ENCODE peak calls at places on chromosomes 16 and 17, in seven cellular contexts. One of them, this sample, is unnamed.
A peak's percentile ranks its signal among the peaks of the same experiment; 100 is the strongest.

GRCh38 chr17:75720656-75721462 is at the start of gene ITGB4:
- DNase-seq in cardiac fibroblast: no peak
- DNase-seq in epithelial cell of esophagus: peak; percentile 95
- DNase-seq in adrenal gland: no peak
- DNase-seq in K562: peak; percentile 67
- DNase-seq in choroid plexus epithelial cell: no peak
- DNase-seq in body of pancreas: peak; percentile 91
- DNase-seq in this sample: no peak

GRCh38 chr17:66996926-66997325 is 32.4 kb downstream of the CACNG4 start:
- DNase-seq in cardiac fibroblast: no peak
- DNase-seq in adrenal gland: no peak
- DNase-seq in body of pancreas: no peak
- DNase-seq in epithelial cell of esophagus: no peak
- DNase-seq in choroid plexus epithelial cell: no peak
- DNase-seq in K562: no peak
- DNase-seq in this sample: no peak

GRCh38 chr16:89633064-89633631 is 19.7 kb downstream of the DPEP1 start:
- DNase-seq in epithelial cell of esophagus: peak; percentile 77
- DNase-seq in cardiac fibroblast: peak; percentile 78
- DNase-seq in K562: no peak
- DNase-seq in body of pancreas: no peak
- DNase-seq in adrenal gland: no peak
- DNase-seq in choroid plexus epithelial cell: no peak
- DNase-seq in this sample: peak; percentile 51

GRCh38 chr16:49562228-49562627 is 188.6 kb downstream of the C16orf78 start:
- DNase-seq in cardiac fibroblast: no peak
- DNase-seq in body of pancreas: no peak
- DNase-seq in epithelial cell of esophagus: no peak
- DNase-seq in adrenal gland: no peak
- DNase-seq in choroid plexus epithelial cell: no peak
- DNase-seq in K562: no peak
- DNase-seq in this sample: no peak

GRCh38 chr16:11349599-11350276 is 4.5 kb downstream of the RMI2 start:
- DNase-seq in body of pancreas: peak; percentile 68
- DNase-seq in epithelial cell of esophagus: peak; percentile 71
- DNase-seq in adrenal gland: peak; percentile 82
- DNase-seq in K562: no peak
- DNase-seq in choroid plexus epithelial cell: no peak
- DNase-seq in cardiac fibroblast: peak; percentile 82
- DNase-seq in this sample: no peak

GRCh38 chr17:72361892-72362291 is 241.1 kb downstream of the SOX9 start:
- DNase-seq in body of pancreas: no peak
- DNase-seq in adrenal gland: no peak
- DNase-seq in K562: no peak
- DNase-seq in epithelial cell of esophagus: peak; percentile 90
- DNase-seq in choroid plexus epithelial cell: peak; percentile 39
- DNase-seq in cardiac fibroblast: peak; percentile 39
- DNase-seq in this sample: no peak

GRCh38 chr17:21532763-21533385 is 156.7 kb downstream of the KCNJ12 start:
- DNase-seq in K562: no peak
- DNase-seq in choroid plexus epithelial cell: no peak
- DNase-seq in cardiac fibroblast: no peak
- DNase-seq in adrenal gland: no peak
- DNase-seq in body of pancreas: no peak
- DNase-seq in epithelial cell of esophagus: no peak
- DNase-seq in this sample: no peak

GRCh38 chr17:40922239-40922638 is 15.2 kb downstream of the KRT23 start:
- DNase-seq in adrenal gland: peak; percentile 81
- DNase-seq in cardiac fibroblast: peak; percentile 89
- DNase-seq in choroid plexus epithelial cell: peak; percentile 89
- DNase-seq in epithelial cell of esophagus: peak; percentile 88
- DNase-seq in K562: no peak
- DNase-seq in body of pancreas: peak; percentile 55
- DNase-seq in this sample: peak; percentile 18

GRCh38 chr16:56933266-56933619 is 1.3 kb downstream of the HERPUD1 start:
- DNase-seq in choroid plexus epithelial cell: no peak
- DNase-seq in cardiac fibroblast: peak; percentile 44
- DNase-seq in adrenal gland: no peak
- DNase-seq in epithelial cell of esophagus: no peak
- DNase-seq in K562: no peak
- DNase-seq in body of pancreas: no peak
- DNase-seq in this sample: no peak

GRCh38 chr17:10733666-10734065 is 3.8 kb upstream of the TMEM220 start:
- DNase-seq in K562: no peak
- DNase-seq in body of pancreas: no peak
- DNase-seq in cardiac fibroblast: no peak
- DNase-seq in adrenal gland: no peak
- DNase-seq in choroid plexus epithelial cell: no peak
- DNase-seq in epithelial cell of esophagus: no peak
- DNase-seq in this sample: no peak

GRCh38 chr16:81831722-81832126 is 52.6 kb downstream of the PLCG2 start:
- DNase-seq in choroid plexus epithelial cell: no peak
- DNase-seq in K562: peak; percentile 38
- DNase-seq in epithelial cell of esophagus: no peak
- DNase-seq in adrenal gland: peak; percentile 38
- DNase-seq in body of pancreas: peak; percentile 62
- DNase-seq in cardiac fibroblast: no peak
- DNase-seq in this sample: no peak

GRCh38 chr16:11576427-11577289 is 10.1 kb downstream of the LITAF start:
- DNase-seq in choroid plexus epithelial cell: no peak
- DNase-seq in cardiac fibroblast: no peak
- DNase-seq in K562: no peak
- DNase-seq in adrenal gland: no peak
- DNase-seq in epithelial cell of esophagus: peak; percentile 81
- DNase-seq in body of pancreas: peak; percentile 51
- DNase-seq in this sample: no peak

GRCh38 chr17:60600490-60601431 is 768 bp downstream of the PPM1D start:
- DNase-seq in choroid plexus epithelial cell: peak; percentile 92
- DNase-seq in K562: peak; percentile 78
- DNase-seq in epithelial cell of esophagus: peak; percentile 91
- DNase-seq in body of pancreas: peak; percentile 88
- DNase-seq in cardiac fibroblast: peak; percentile 91
- DNase-seq in adrenal gland: peak; percentile 78
- DNase-seq in this sample: no peak

DNA sequence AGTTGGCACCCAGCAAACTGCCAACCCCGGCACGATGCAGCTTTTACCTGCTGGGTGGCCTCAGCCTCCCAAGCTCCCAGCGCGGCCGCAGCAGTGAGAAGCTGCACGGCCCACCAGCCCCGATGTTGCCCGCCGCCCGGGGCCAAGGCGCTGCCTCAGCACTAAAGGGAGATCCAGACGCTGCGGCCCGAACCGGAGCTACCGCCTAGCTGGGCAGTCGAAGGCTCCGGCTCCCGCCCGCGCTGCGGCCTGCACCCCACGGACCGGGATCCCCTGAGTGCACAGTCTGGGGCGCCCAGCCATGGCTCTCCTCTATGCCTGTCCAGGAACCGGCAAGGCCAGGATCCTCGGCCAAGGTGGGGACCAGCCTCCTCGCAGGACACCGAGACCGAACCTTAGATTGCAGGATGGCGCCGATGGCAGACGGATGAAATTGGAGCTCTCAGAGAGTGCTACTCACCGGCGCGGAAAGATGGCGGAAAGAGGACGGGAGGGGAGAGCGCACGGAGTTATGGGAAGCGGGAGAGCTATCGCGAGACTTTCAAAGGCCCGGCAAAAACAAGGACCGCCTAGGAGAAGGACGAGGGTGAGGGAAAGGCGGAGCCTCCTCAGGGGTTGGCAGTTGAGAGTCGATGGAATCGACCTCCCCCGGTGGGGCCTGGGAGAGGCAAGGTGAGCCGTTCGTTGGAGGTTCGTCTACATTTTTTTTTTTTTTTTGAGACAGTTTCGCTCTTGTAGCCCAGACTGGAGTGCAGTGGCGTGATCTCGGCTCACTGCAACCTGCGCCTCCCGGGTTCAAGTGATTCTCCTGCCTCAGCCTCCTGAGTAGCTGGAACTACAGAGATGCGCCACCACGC is at the start of gene RPS15A:
- DNase-seq in adrenal gland: peak; percentile 97
- DNase-seq in epithelial cell of esophagus: peak; percentile 98
- DNase-seq in K562: peak; percentile 98
- DNase-seq in body of pancreas: peak; percentile 98
- DNase-seq in choroid plexus epithelial cell: peak; percentile 99
- DNase-seq in cardiac fibroblast: peak; percentile 99
- DNase-seq in this sample: peak; percentile 95
- TF ChIP-seq CTCF in adrenal gland: no peak
- TF ChIP-seq CTCF in epithelial cell of esophagus: no peak
- TF ChIP-seq CTCF in K562: no peak
- TF ChIP-seq CTCF in body of pancreas: no peak
- TF ChIP-seq CTCF in choroid plexus epithelial cell: no peak
- TF ChIP-seq CTCF in cardiac fibroblast: no peak
- TF ChIP-seq CTCF in this sample: no peak

DNA sequence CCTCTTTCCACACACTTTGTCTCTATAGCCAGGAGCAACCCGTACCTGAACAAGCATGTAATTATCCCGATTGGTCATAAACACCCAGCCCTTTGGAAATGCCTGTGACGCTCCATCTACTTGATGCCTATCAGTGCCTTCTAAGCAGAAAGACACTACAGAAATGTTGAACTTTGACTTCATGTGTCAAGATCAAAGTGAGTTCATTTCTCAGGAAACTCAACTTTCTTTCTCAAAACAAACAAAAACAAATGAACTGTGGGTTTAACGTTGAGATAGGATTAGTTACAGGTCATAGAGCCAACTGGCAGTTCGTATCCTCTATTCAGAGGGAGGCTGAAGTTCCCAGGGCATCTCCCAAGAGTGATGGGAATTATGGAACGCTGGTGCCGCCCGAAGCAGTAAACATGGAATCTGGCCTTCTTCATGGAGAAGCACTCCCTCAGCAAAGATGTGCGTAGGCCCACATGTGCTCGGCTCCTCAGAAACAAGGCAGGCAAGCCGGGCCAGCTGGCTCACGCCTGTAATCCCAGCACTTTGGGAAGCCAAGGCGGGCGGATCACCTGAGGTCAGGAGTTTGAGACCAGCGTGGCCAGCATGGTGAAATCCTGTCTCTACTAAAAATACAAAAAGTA is 9.5 kb downstream of the SLC6A4 start:
- DNase-seq in body of pancreas: no peak
- DNase-seq in cardiac fibroblast: no peak
- DNase-seq in adrenal gland: no peak
- DNase-seq in K562: no peak
- DNase-seq in choroid plexus epithelial cell: no peak
- DNase-seq in epithelial cell of esophagus: peak; percentile 33
- DNase-seq in this sample: no peak
- TF ChIP-seq CTCF in body of pancreas: no peak
- TF ChIP-seq CTCF in cardiac fibroblast: no peak
- TF ChIP-seq CTCF in adrenal gland: no peak
- TF ChIP-seq CTCF in K562: no peak
- TF ChIP-seq CTCF in choroid plexus epithelial cell: no peak
- TF ChIP-seq CTCF in epithelial cell of esophagus: no peak
- TF ChIP-seq CTCF in this sample: no peak

GRCh38 chr17:8253801-8254200 is 4.7 kb downstream of the PFAS start:
- DNase-seq in adrenal gland: peak; percentile 28
- DNase-seq in choroid plexus epithelial cell: peak; percentile 41
- DNase-seq in body of pancreas: peak; percentile 77
- DNase-seq in cardiac fibroblast: peak; percentile 37
- DNase-seq in K562: no peak
- DNase-seq in epithelial cell of esophagus: peak; percentile 33
- DNase-seq in this sample: no peak

GRCh38 chr17:8256691-8257090 is 7.6 kb downstream of the PFAS start:
- DNase-seq in body of pancreas: no peak
- DNase-seq in epithelial cell of esophagus: no peak
- DNase-seq in adrenal gland: no peak
- DNase-seq in K562: no peak
- DNase-seq in choroid plexus epithelial cell: no peak
- DNase-seq in cardiac fibroblast: no peak
- DNase-seq in this sample: no peak

GRCh38 chr17:8254881-8255280 is 5.8 kb downstream of the PFAS start:
- DNase-seq in K562: no peak
- DNase-seq in epithelial cell of esophagus: no peak
- DNase-seq in choroid plexus epithelial cell: no peak
- DNase-seq in adrenal gland: no peak
- DNase-seq in cardiac fibroblast: no peak
- DNase-seq in body of pancreas: no peak
- DNase-seq in this sample: no peak

GRCh38 chr17:8256291-8256690 is 7.2 kb downstream of the PFAS start:
- DNase-seq in body of pancreas: no peak
- DNase-seq in adrenal gland: no peak
- DNase-seq in K562: no peak
- DNase-seq in epithelial cell of esophagus: no peak
- DNase-seq in choroid plexus epithelial cell: no peak
- DNase-seq in cardiac fibroblast: no peak
- DNase-seq in this sample: no peak

GRCh38 chr17:8255499-8255898 is 6.4 kb downstream of the PFAS start:
- DNase-seq in cardiac fibroblast: no peak
- DNase-seq in K562: no peak
- DNase-seq in choroid plexus epithelial cell: peak; percentile 10
- DNase-seq in body of pancreas: no peak
- DNase-seq in epithelial cell of esophagus: no peak
- DNase-seq in adrenal gland: no peak
- DNase-seq in this sample: no peak
- TF ChIP-seq CTCF in cardiac fibroblast: peak; percentile 10
- TF ChIP-seq CTCF in K562: no peak
- TF ChIP-seq CTCF in choroid plexus epithelial cell: peak; percentile 28
- TF ChIP-seq CTCF in body of pancreas: no peak
- TF ChIP-seq CTCF in epithelial cell of esophagus: no peak
- TF ChIP-seq CTCF in adrenal gland: no peak
- TF ChIP-seq CTCF in this sample: no peak

DNA sequence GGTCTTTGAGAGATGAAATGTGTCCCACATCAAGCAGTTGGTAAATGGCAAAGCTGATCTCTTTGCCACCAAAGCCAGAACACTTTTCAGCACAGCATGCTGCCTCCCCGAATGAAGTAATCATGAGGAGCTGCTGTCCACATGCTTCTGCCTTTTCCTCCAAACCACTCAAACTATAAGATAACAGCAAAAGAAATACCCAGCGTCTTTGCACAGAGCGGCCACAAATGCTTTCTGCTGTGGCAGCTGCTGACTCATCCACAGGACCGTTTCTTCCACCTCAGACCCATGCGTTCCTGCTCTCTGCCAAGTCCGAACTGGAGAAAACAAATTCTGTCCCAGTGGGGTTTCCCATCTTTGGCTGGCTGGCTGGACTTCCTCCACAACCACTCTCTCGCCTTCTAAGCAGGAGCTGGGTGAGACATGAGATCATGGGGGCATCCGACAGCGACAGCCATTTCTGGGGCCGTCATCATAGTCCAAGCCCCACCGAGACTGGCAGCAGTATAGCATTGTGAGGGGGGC is 27.1 kb downstream of the TBC1D3B start:
- DNase-seq in K562: peak; percentile 28
- DNase-seq in choroid plexus epithelial cell: peak; percentile 88
- DNase-seq in epithelial cell of esophagus: no peak
- DNase-seq in body of pancreas: peak; percentile 39
- DNase-seq in adrenal gland: peak; percentile 35
- DNase-seq in cardiac fibroblast: peak; percentile 78
- DNase-seq in this sample: no peak
- TF ChIP-seq CTCF in K562: no peak
- TF ChIP-seq CTCF in choroid plexus epithelial cell: no peak
- TF ChIP-seq CTCF in epithelial cell of esophagus: no peak
- TF ChIP-seq CTCF in body of pancreas: no peak
- TF ChIP-seq CTCF in adrenal gland: no peak
- TF ChIP-seq CTCF in cardiac fibroblast: no peak
- TF ChIP-seq CTCF in this sample: no peak

This sample was measured in AG09319.